ENCODE peak calls at places on chromosomes 13 and 19, in ten cellular contexts. W is Peyer's patch, Z is HCT116, S is transverse colon, R is keratinocyte, Y is left ventricle myocardium inferior, I is IMR-90, J is suprapubic skin, T is uterus, O is fibroblast of lung. M is an unnamed sample.

GRCh38 chr19:35793381-35794165 is 18.2 kb downstream of the ARHGAP33 start:
- DNase-seq in W (peak; percentile 66), Z (no peak), S (no peak), R (no peak), Y (no peak), I (no peak), J (no peak), T (no peak), O (no peak), M (no peak)

GRCh38 chr19:30136591-30136990 is 194.6 kb downstream of the URI1 start:
- DNase-seq in W (no peak), Z (no peak), S (no peak), R (no peak), Y (no peak), I (no peak), J (no peak), T (no peak), O (no peak), M (no peak)

GRCh38 chr13:30734434-30734833 is 909 bp upstream of the ALOX5AP start:
- DNase-seq in W (no peak), Z (no peak), S (no peak), R (no peak), Y (no peak), I (peak; percentile 74), J (no peak), T (no peak), O (peak; percentile 30), M (no peak)

GRCh38 chr13:76048126-76048525 is 412.0 kb downstream of the LMO7 start:
- DNase-seq in W (no peak), Z (no peak), S (no peak), R (no peak), Y (no peak), I (no peak), J (no peak), T (no peak), O (no peak), M (no peak)

GRCh38 chr13:94706854-94707399 is 5.4 kb downstream of the SOX21 start:
- DNase-seq in W (no peak), Z (no peak), S (no peak), R (no peak), Y (no peak), I (no peak), J (no peak), T (no peak), O (no peak), M (no peak)

GRCh38 chr13:93714171-93714570 is 487.6 kb downstream of the GPC6 start:
- DNase-seq in W (no peak), Z (no peak), S (no peak), R (no peak), Y (no peak), I (peak; percentile 15), J (no peak), T (no peak), O (no peak), M (no peak)

GRCh38 chr19:12833418-12833746 is 997 bp downstream of the RTBDN start:
- DNase-seq in W (no peak), Z (no peak), S (no peak), R (no peak), Y (no peak), I (no peak), J (no peak), T (no peak), O (no peak), M (no peak)

GRCh38 chr13:111166882-111167281 is 51.8 kb downstream of the ARHGEF7 start:
- DNase-seq in W (peak; percentile 63), Z (no peak), S (no peak), R (no peak), Y (no peak), I (no peak), J (no peak), T (no peak), O (no peak), M (no peak)

GRCh38 chr19:34428549-34429285 is 536 bp downstream of the UBA2 start:
- DNase-seq in W (peak; percentile 53), Z (no peak), S (peak; percentile 45), R (no peak), Y (peak; percentile 23), I (peak; percentile 17), J (no peak), T (peak; percentile 17), O (peak; percentile 29), M (peak; percentile 43)

GRCh38 chr13:113559061-113559460 is 25.5 kb upstream of the TFDP1 start:
- DNase-seq in W (no peak), Z (no peak), S (no peak), R (no peak), Y (no peak), I (no peak), J (no peak), T (peak; percentile 4), O (no peak), M (no peak)

GRCh38 chr19:58544591-58545285 is 874 bp downstream of the TRIM28 start:
- DNase-seq in W (no peak), Z (no peak), S (no peak), R (no peak), Y (no peak), I (peak; percentile 47), J (no peak), T (no peak), O (peak; percentile 52), M (peak; percentile 78)

GRCh38 chr19:8607386-8607785 is 3.1 kb downstream of the ADAMTS10 start:
- DNase-seq in W (no peak), Z (no peak), S (no peak), R (no peak), Y (peak; percentile 58), I (peak; percentile 23), J (no peak), T (no peak), O (peak; percentile 33), M (no peak)

GRCh38 chr13:83312194-83312593 is 570.1 kb downstream of the SLITRK1 start:
- DNase-seq in W (no peak), Z (no peak), S (no peak), R (no peak), Y (no peak), I (peak; percentile 6), J (no peak), T (no peak), O (no peak), M (no peak)

GRCh38 chr13:50129065-50129922 is 114.0 kb downstream of the KCNRG start:
- DNase-seq in W (no peak), Z (no peak), S (no peak), R (no peak), Y (peak; percentile 25), I (no peak), J (no peak), T (no peak), O (no peak), M (peak; percentile 72)

GRCh38 chr19:14089662-14090508 is 666 bp downstream of the SAMD1 start:
- DNase-seq in W (peak; percentile 77), Z (no peak), S (peak; percentile 63), R (no peak), Y (peak; percentile 58), I (peak; percentile 74), J (no peak), T (peak; percentile 53), O (peak; percentile 64), M (peak; percentile 81)

GRCh38 chr13:24727731-24728601 is 36.0 kb upstream of the RNF17 start:
- DNase-seq in W (peak; percentile 81), Z (peak; percentile 85), S (peak; percentile 71), R (peak; percentile 38), Y (no peak), I (peak; percentile 84), J (no peak), T (no peak), O (peak; percentile 88), M (peak; percentile 86)

GRCh38 chr19:34556500-34556899 is 74.9 kb downstream of the WTIP start:
- DNase-seq in W (no peak), Z (peak; percentile 10), S (peak; percentile 18), R (no peak), Y (no peak), I (no peak), J (no peak), T (no peak), O (no peak), M (peak; percentile 24)

GRCh38 chr19:6802336-6803035 is 30.0 kb downstream of the VAV1 start:
- DNase-seq in W (peak; percentile 81), Z (peak; percentile 19), S (peak; percentile 60), R (no peak), Y (peak; percentile 30), I (no peak), J (peak; percentile 78), T (no peak), O (no peak), M (peak; percentile 96)
- H3K4me3 ChIP-seq in W (no peak overlapping the region), Z (peak overlapping the region; percentile 27), S (no peak overlapping the region), R (no peak overlapping the region), Y (no peak overlapping the region), I (no peak overlapping the region), J (no peak overlapping the region), T (no peak overlapping the region), O (no peak overlapping the region), M (peak overlapping the region; percentile 46)

GRCh38 chr19:54047626-54048025 is 16.1 kb downstream of the VSTM1 start:
- DNase-seq in W (no peak), Z (no peak), S (no peak), R (no peak), Y (no peak), I (no peak), J (no peak), T (no peak), O (no peak), M (no peak)
- TF ChIP-seq CTCF in W (no peak), Z (no peak), S (no peak), R (no peak), Y (no peak), I (no peak), J (no peak), T (no peak), O (no peak), M (no peak)

GRCh38 chr19:45682117-45682516 is 9.6 kb downstream of the SNRPD2 start:
- DNase-seq in W (no peak), Z (no peak), S (no peak), R (no peak), Y (no peak), I (no peak), J (no peak), T (no peak), O (no peak), M (no peak)
- H3K27ac ChIP-seq in W (no peak overlapping the region), Z (peak overlapping the region; percentile 82), S (peak overlapping the region; percentile 82), R (no peak overlapping the region), Y (peak overlapping the region; percentile 77), I (no peak overlapping the region), J (peak overlapping the region; percentile 62), T (peak overlapping the region; percentile 86), O (no peak overlapping the region), M (no peak overlapping the region)

DNA sequence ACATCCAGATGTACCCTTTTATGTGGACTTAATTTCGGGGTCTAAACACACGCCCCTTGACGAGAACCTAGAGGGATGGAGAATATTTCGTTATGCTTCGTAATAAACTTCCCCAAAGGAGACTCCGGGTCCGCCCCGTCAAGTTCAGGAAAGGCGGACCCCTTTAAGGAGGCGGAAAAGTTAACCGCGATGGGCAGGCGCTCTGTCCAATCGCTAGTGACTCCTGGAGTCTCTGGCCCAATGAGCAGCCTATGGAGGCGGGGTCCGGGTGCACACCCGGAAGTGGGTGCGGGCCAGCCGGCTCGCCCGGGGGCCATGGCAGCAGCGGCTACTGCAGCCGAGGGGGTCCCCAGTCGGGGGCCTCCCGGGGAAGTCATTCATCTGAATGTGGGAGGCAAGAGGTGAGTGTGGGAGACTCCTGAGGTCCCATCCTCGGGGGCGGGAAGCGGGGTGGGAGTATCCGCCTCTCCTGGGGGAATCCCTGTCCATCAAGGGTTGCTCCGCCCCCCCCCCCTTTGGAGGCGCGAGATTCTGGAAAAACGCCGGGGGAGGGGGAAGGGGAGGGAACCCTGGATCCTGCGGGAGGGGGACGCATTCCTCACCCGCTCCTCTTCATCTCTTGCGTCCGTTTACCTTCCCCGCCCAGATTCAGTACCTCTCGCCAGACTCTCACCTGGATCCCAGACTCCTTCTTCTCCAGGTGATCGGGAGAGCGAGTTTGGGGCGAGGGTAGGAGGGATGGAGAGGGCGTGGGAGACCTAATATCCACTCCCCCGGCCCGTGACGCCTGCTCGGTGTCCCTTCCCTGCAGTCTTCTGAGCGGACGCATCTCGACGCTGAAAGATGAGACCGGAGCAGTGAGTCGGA is at the start of gene SHKBP1:
- DNase-seq in W (peak; percentile 98), Z (peak; percentile 93), S (peak; percentile 96), R (no peak), Y (peak; percentile 95), I (peak; percentile 92), J (peak; percentile 96), T (peak; percentile 97), O (peak; percentile 95), M (peak; percentile 97)
- H3K4me3 ChIP-seq in W (peak within 1 kb of the TSS; percentile 70), Z (peak within 1 kb of the TSS; percentile 79), S (peak within 1 kb of the TSS; percentile 63), R (peak within 1 kb of the TSS; percentile 71), Y (peak within 1 kb of the TSS; percentile 81), I (peak within 1 kb of the TSS; percentile 96), J (peak within 1 kb of the TSS; percentile 94), T (peak within 1 kb of the TSS; percentile 69), O (peak within 1 kb of the TSS; percentile 97), M (peak within 1 kb of the TSS; percentile 85)